ENCODE peak calls at places on chromosomes 6 and 20, in four cellular contexts. One of them, this sample, is unnamed.

GRCh38 chr20:14334306-14334930 is 3.0 kb downstream of the FLRT3 start:
- DNase-seq in K562: no peak
- DNase-seq in HepG2: peak
- DNase-seq in GM12878: no peak
- DNase-seq in this sample: peak

GRCh38 chr6:158286413-158286812 is 25.9 kb upstream of the TULP4 start:
- DNase-seq in K562: no peak
- DNase-seq in HepG2: no peak
- DNase-seq in GM12878: no peak
- DNase-seq in this sample: no peak

GRCh38 chr6:160445130-160445529 is 97.0 kb downstream of the SLC22A3 start:
- DNase-seq in GM12878: no peak
- DNase-seq in K562: no peak
- DNase-seq in HepG2: no peak
- DNase-seq in this sample: no peak

GRCh38 chr6:169117663-169118062 is 136.0 kb downstream of the THBS2 start:
- DNase-seq in K562: no peak
- DNase-seq in GM12878: no peak
- DNase-seq in HepG2: no peak
- DNase-seq in this sample: no peak

GRCh38 chr6:87706187-87706966 is 4.3 kb upstream of the AKIRIN2 start:
- DNase-seq in GM12878: no peak
- DNase-seq in K562: no peak
- DNase-seq in HepG2: no peak
- DNase-seq in this sample: no peak

GRCh38 chr20:16419138-16419715 is 154.0 kb downstream of the KIF16B start:
- DNase-seq in K562: no peak
- DNase-seq in HepG2: no peak
- DNase-seq in GM12878: no peak
- DNase-seq in this sample: no peak

GRCh38 chr6:49336514-49337131 is 126.4 kb downstream of the MMUT start:
- DNase-seq in GM12878: no peak
- DNase-seq in K562: no peak
- DNase-seq in HepG2: no peak
- DNase-seq in this sample: no peak

GRCh38 chr6:151869345-151869744 is 61.9 kb downstream of the ESR1 start:
- DNase-seq in GM12878: no peak
- DNase-seq in K562: no peak
- DNase-seq in HepG2: no peak
- DNase-seq in this sample: no peak

GRCh38 chr6:9986273-9986672 is 428.6 kb downstream of the TFAP2A start:
- DNase-seq in HepG2: no peak
- DNase-seq in GM12878: no peak
- DNase-seq in K562: no peak
- DNase-seq in this sample: no peak

GRCh38 chr6:106448000-106448426 is 87.5 kb downstream of the CRYBG1 start:
- DNase-seq in K562: no peak
- DNase-seq in HepG2: no peak
- DNase-seq in GM12878: peak
- DNase-seq in this sample: no peak

GRCh38 chr20:8400461-8400860 is 268.4 kb downstream of the PLCB1 start:
- DNase-seq in GM12878: no peak
- DNase-seq in K562: no peak
- DNase-seq in HepG2: no peak
- DNase-seq in this sample: no peak

GRCh38 chr6:42618686-42619085 is 54.9 kb downstream of the UBR2 start:
- DNase-seq in HepG2: no peak
- DNase-seq in GM12878: no peak
- DNase-seq in K562: no peak
- DNase-seq in this sample: no peak
- TF ChIP-seq TARDBP in HepG2: no peak
- TF ChIP-seq TARDBP in GM12878: no peak
- TF ChIP-seq TARDBP in K562: no peak
- TF ChIP-seq TARDBP in this sample: no peak

DNA sequence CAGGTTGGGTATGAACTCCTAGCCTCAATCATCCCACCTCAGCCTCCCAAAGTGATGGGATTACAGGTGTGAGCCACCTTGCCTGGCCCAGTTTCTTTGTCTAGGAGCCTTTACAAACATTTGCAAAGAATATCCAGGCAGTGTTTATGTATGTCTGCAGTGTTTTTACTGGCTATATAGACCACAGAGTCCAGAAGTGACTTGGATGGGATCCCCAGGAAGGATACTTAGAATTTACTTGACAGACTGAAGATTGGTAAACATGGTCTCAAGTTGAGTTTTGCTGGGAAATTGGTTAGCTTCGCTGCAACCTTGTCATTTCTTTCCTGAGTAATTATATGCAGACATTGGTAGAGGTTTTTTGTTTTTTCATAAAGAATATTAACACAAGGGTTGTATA is 23.8 kb downstream of the JARID2 start:
- DNase-seq in GM12878: no peak
- DNase-seq in K562: no peak
- DNase-seq in HepG2: no peak
- DNase-seq in this sample: no peak
- TF ChIP-seq TARDBP in GM12878: no peak
- TF ChIP-seq TARDBP in K562: no peak
- TF ChIP-seq TARDBP in HepG2: no peak
- TF ChIP-seq TARDBP in this sample: no peak

GRCh38 chr6:14131579-14131978 is 14.0 kb downstream of the CD83 start:
- DNase-seq in K562: no peak
- DNase-seq in HepG2: no peak
- DNase-seq in GM12878: no peak
- DNase-seq in this sample: no peak

GRCh38 chr6:14129572-14129971 is 12.0 kb downstream of the CD83 start:
- DNase-seq in GM12878: no peak
- DNase-seq in HepG2: peak
- DNase-seq in K562: peak
- DNase-seq in this sample: peak

GRCh38 chr6:14132244-14133220 is 15.0 kb downstream of the CD83 start:
- DNase-seq in GM12878: no peak
- DNase-seq in K562: no peak
- DNase-seq in HepG2: peak
- DNase-seq in this sample: no peak

GRCh38 chr6:14128017-14128416 is 10.4 kb downstream of the CD83 start:
- DNase-seq in HepG2: no peak
- DNase-seq in GM12878: no peak
- DNase-seq in K562: no peak
- DNase-seq in this sample: no peak

DNA sequence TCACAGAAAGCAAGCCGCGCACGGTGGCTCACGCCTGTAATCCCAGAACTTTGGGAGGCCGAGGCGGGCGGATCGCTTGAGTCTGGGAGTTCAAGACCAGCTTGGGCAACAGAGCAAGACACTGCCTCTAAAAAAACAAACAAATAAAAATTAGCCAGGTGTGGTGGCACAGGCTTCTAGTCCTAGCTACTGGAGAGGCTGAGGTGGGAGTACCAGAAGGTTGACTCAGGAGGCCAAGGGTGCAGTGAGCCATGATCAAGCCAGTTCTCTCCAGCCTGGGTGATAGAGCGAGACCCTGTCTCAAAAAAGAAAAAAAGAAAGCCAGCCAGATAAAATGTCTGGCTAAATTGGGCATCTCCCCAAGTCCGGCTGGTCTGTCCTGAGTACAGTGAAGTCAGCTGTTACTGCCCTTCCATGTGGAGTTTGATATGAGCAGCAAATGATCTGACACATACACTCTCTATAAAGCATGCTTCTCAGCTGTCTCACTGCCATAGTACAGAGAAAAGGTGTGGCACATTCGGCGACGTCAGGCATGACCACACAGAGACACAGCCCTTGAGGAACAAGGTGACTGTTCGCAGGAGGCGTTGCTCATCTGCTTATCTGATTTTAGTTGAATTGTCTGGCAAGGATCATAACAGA is 13.0 kb downstream of the CD83 start:
- DNase-seq in K562: no peak
- DNase-seq in GM12878: no peak
- DNase-seq in HepG2: no peak
- DNase-seq in this sample: no peak
- TF ChIP-seq TARDBP in K562: no peak
- TF ChIP-seq TARDBP in GM12878: no peak
- TF ChIP-seq TARDBP in HepG2: no peak
- TF ChIP-seq TARDBP in this sample: no peak

GRCh38 chr20:44187054-44187762 is at the start of gene JPH2:
- DNase-seq in GM12878: no peak
- DNase-seq in HepG2: no peak
- DNase-seq in K562: no peak
- DNase-seq in this sample: no peak

GRCh38 chr20:44186674-44187053 is 324 bp downstream of the JPH2 start:
- DNase-seq in HepG2: no peak
- DNase-seq in GM12878: no peak
- DNase-seq in K562: no peak
- DNase-seq in this sample: no peak

GRCh38 chr20:44186201-44186600 is 787 bp downstream of the JPH2 start:
- DNase-seq in K562: no peak
- DNase-seq in HepG2: no peak
- DNase-seq in GM12878: no peak
- DNase-seq in this sample: no peak

GRCh38 chr20:44187763-44188709 is 1.0 kb upstream of the JPH2 start:
- DNase-seq in K562: no peak
- DNase-seq in GM12878: no peak
- DNase-seq in HepG2: no peak
- DNase-seq in this sample: no peak

DNA sequence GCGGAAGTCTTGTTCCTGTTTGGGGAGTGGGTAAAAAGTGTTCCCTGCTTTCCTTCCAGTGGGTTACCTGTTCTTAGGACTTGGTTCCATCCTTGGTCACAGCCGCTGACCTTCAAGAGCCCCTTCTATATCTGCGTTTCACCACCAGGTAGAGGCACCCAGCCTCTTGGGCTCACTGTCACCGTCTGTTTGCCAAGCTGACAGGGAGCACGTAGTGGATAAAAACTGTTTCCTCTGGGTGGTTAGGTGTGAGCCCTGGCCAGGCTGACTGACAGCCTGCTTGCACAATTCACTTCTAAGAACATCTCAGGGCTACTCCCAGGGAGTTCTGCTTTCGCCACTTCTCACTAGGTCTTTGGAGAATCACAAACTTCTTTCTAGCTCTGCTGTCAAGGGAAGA is 1.8 kb upstream of the JPH2 start:
- DNase-seq in K562: no peak
- DNase-seq in GM12878: no peak
- DNase-seq in HepG2: no peak
- DNase-seq in this sample: no peak
- TF ChIP-seq TARDBP in K562: no peak
- TF ChIP-seq TARDBP in GM12878: no peak
- TF ChIP-seq TARDBP in HepG2: no peak
- TF ChIP-seq TARDBP in this sample: no peak

DNA sequence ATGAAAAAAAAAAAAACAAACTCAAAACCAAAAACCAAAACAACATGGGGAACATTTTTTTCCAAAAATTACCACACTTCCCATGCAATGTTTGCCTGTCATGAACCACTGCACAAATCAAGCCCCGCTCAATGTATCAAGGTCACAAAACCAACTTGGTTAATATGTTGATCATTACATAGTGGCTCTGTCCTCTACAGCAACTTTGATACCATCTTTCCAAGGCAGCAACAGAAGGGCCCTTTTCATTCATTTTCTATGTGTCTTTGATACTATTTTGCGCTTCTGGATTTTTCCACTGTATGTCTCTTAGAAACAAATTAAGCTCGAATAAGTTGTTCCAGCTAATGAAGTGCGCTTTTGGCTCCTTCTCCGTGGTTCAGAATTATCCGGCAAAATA is 1.5 kb downstream of the ZHX3 start:
- DNase-seq in HepG2: peak
- DNase-seq in GM12878: no peak
- DNase-seq in K562: no peak
- DNase-seq in this sample: no peak
- TF ChIP-seq TARDBP in HepG2: no peak
- TF ChIP-seq TARDBP in GM12878: no peak
- TF ChIP-seq TARDBP in K562: no peak
- TF ChIP-seq TARDBP in this sample: no peak

DNA sequence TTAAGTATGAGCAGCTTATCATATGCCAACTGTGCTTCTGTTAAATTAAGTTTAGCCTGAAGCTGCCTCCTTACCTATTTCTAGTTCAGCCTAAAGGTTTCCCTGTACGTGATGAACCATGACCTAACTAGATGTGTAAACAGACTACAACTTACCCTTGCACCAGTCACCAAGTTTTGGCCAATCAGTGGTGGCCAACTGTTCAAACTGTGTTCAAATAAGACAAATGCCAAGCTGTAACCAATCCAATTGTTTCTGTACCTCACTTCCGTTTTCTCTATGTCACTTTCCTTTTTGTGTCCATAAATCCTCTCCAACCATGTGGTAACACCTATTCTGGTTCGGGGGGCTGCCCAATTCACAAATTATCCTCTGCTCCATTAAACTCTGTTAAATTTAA is 6.0 kb upstream of the SLC2A10 start:
- DNase-seq in HepG2: peak
- DNase-seq in K562: no peak
- DNase-seq in GM12878: no peak
- DNase-seq in this sample: no peak
- TF ChIP-seq TARDBP in HepG2: no peak
- TF ChIP-seq TARDBP in K562: no peak
- TF ChIP-seq TARDBP in GM12878: no peak
- TF ChIP-seq TARDBP in this sample: no peak